ENCODE peak calls at places on chromosome 11, in nine cellular contexts. V is HCT116; Q is tibial nerve; R is AG10803; T is left ventricle myocardium inferior; B is activated CD4-positive, CD25-positive, alpha-beta regulatory T cell; D is activated CD4-positive, alpha-beta T cell treated with anti-CD3 and anti-CD28 coated beads, Interleukin-2, amount 50 U/mL, for 1 hour; C is stimulated activated CD4-positive, alpha-beta T cell treated with anti-CD3 and anti-CD28 coated beads, Interleukin-4, amount 100 ng/mL, for 48 hours; O is mesothelial cell of epicardium. F is an unnamed sample.

GRCh38 chr11:134987828-134988227 is 575.8 kb upstream of the B3GAT1 start:
- DNase-seq in V (no peak), Q (no peak), R (no peak), T (no peak), B (no peak), D (no peak), C (no peak), O (no peak), F (no peak)

GRCh38 chr11:68012843-68013610 is 2.9 kb downstream of the ALDH3B1 start:
- DNase-seq in V (peak; percentile 80), Q (peak; percentile 51), R (peak; percentile 98), T (no peak), B (no peak), D (no peak), C (no peak), O (peak; percentile 69), F (no peak)

GRCh38 chr11:27812341-27812740 is 112.1 kb upstream of the BDNF start:
- DNase-seq in V (no peak), Q (no peak), R (no peak), T (no peak), B (no peak), D (no peak), C (no peak), O (no peak), F (no peak)

GRCh38 chr11:65743928-65744698 is 23.5 kb upstream of the RNASEH2C start:
- DNase-seq in V (peak; percentile 62), Q (no peak), R (peak; percentile 44), T (no peak), B (no peak), D (no peak), C (no peak), O (no peak), F (no peak)

GRCh38 chr11:96260526-96260925 is 82.5 kb downstream of the MAML2 start:
- DNase-seq in V (no peak), Q (no peak), R (no peak), T (no peak), B (no peak), D (no peak), C (no peak), O (no peak), F (no peak)

GRCh38 chr11:2091786-2092463 is 47.3 kb downstream of the IGF2 start:
- DNase-seq in V (no peak), Q (no peak), R (no peak), T (no peak), B (no peak), D (no peak), C (no peak), O (peak; percentile 34), F (peak; percentile 38)

GRCh38 chr11:132114185-132114584 is 743.8 kb downstream of the NTM start:
- DNase-seq in V (no peak), Q (no peak), R (peak; percentile 44), T (no peak), B (no peak), D (no peak), C (no peak), O (no peak), F (no peak)

GRCh38 chr11:117654856-117655255 is 142.2 kb downstream of the DSCAML1 start:
- DNase-seq in V (no peak), Q (no peak), R (no peak), T (no peak), B (no peak), D (no peak), C (no peak), O (no peak), F (no peak)

F was measured in activated effector memory CD4-positive, alpha-beta T cell treated with anti-CD3 and anti-CD28 coated beads, Interleukin-2, amount 50 U/mL, for 16 hours.